ENCODE peak calls at places on chromosomes 5 and 9, in four cellular contexts. G is CD4-positive, CD25-positive, alpha-beta regulatory T cell; H is CD8-positive, alpha-beta T cell; S is prostate gland. Z is an unnamed sample. For H3K36me3 and H3K4me1, the result is how much of the 10 kb centered on the place peaks cover.

GRCh38 chr9:69502671-69503301 is 169.4 kb downstream of the APBA1 start:
- DNase-seq in H (no peak), G (no peak), S (no peak), Z (peak)

GRCh38 chr5:127601601-127602000 is 47.3 kb upstream of the CTXN3 start:
- DNase-seq in H (no peak), G (no peak), S (no peak), Z (no peak)

GRCh38 chr9:121841771-121842611 is 190.6 kb downstream of the DAB2IP start:
- DNase-seq in G (no peak), H (no peak), S (no peak), Z (no peak)

GRCh38 chr9:121281614-121282291 is 13.8 kb downstream of the GSN start:
- DNase-seq in H (no peak), S (peak), G (no peak), Z (peak)

GRCh38 chr5:54013556-54014157 is 296.7 kb downstream of the ARL15 start:
- DNase-seq in G (no peak), H (no peak), S (no peak), Z (peak)

GRCh38 chr9:5909999-5910398 is 19.3 kb downstream of the MLANA start:
- DNase-seq in S (no peak), H (no peak), G (no peak), Z (no peak)

GRCh38 chr5:134524826-134525686 is at the start of gene JADE2:
- DNase-seq in G (peak), S (peak), H (peak), Z (peak)

GRCh38 chr5:134551891-134552290 is 26.4 kb downstream of the JADE2 start:
- DNase-seq in H (no peak), S (no peak), G (no peak), Z (no peak)

GRCh38 chr5:159962214-159962613 is 45.9 kb downstream of the ADRA1B start:
- DNase-seq in G (no peak), S (no peak), H (no peak), Z (no peak)

GRCh38 chr9:137515338-137515724 is 34.9 kb downstream of the PNPLA7 start:
- DNase-seq in G (no peak), H (no peak), S (no peak), Z (no peak)

GRCh38 chr5:56160723-56161445 is 72.2 kb downstream of the ANKRD55 start:
- DNase-seq in H (no peak), G (no peak), S (no peak), Z (no peak)

GRCh38 chr5:139951296-139951924 is 91.7 kb downstream of the NRG2 start:
- DNase-seq in G (no peak), S (no peak), H (no peak), Z (no peak)

GRCh38 chr9:133647765-133648469 is 11.8 kb downstream of the DBH start:
- DNase-seq in S (no peak), H (no peak), G (no peak), Z (no peak)

GRCh38 chr5:150394912-150395689 is 17.6 kb downstream of the CD74 start:
- DNase-seq in S (no peak), G (no peak), H (no peak), Z (no peak)
- H3K36me3 ChIP-seq in S (under half), G (half or more), H (under half), Z (under half)

DNA sequence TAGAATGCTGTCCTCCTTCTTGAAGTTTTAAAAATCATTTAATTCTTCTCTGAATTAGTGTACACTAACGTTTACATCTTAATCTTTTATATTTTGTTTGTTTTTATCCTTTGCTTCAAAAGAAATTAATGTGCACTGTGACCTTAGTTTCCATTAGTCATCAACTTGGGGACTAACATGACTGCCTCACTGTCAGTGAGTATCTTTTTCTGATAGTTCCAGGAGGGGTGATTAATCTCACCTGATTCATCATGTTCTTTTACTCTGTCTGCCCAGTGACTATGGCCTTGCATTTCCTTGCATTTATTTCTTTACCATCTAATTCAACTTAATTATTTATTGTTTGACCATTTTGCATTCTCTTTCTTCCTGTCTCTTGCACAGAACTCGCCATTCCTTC is 33.4 kb upstream of the NR3C1 start:
- DNase-seq in G (no peak), H (no peak), S (no peak), Z (no peak)
- H3K27ac ChIP-seq in G (no peak), H (no peak), S (no peak), Z (no peak)

GRCh38 chr5:55110156-55110680 is 7.8 kb downstream of the GZMA start:
- DNase-seq in G (no peak), S (no peak), H (no peak), Z (no peak)
- H3K4me1 ChIP-seq in G (under half), S (under half), H (under half), Z (under half)

GRCh38 chr5:119200795-119201194 is 129.9 kb downstream of the DMXL1 start:
- DNase-seq in S (no peak), H (no peak), G (no peak), Z (no peak)
- H3K36me3 ChIP-seq in S (under half), H (under half), G (under half), Z (under half)